ENCODE peak calls at places on chromosomes 12 and 14, in six cellular contexts. X is tibial artery, I is tibial nerve, T is lower lobe of right lung, V is fibroblast of mammary gland, K is coronary artery. D is an unnamed sample.

GRCh38 chr12:31238764-31239387 is 87.1 kb downstream of the SINHCAF start:
- DNase-seq in X (peak; percentile 77), I (peak; percentile 92), T (no peak), V (peak; percentile 62), K (no peak), D (peak; percentile 38)

GRCh38 chr12:57138526-57139272 is 8.7 kb downstream of the LRP1-AS start:
- DNase-seq in X (peak; percentile 93), I (peak; percentile 86), T (peak; percentile 85), V (peak; percentile 77), K (no peak), D (peak; percentile 83)

GRCh38 chr14:81565441-81566290 is 32.0 kb upstream of the SEL1L start:
- DNase-seq in X (no peak), I (peak; percentile 29), T (no peak), V (peak; percentile 18), K (no peak), D (no peak)

GRCh38 chr12:48060474-48060873 is 45.4 kb downstream of the SENP1 start:
- DNase-seq in X (no peak), I (no peak), T (no peak), V (no peak), K (no peak), D (no peak)

GRCh38 chr12:129887047-129887568 is 16.7 kb downstream of the TMEM132D start:
- DNase-seq in X (no peak), I (no peak), T (peak; percentile 65), V (no peak), K (no peak), D (no peak)

GRCh38 chr14:50003213-50004021 is 110.5 kb downstream of the ARF6 start:
- DNase-seq in X (peak; percentile 79), I (peak; percentile 64), T (peak; percentile 93), V (peak; percentile 68), K (peak; percentile 89), D (peak; percentile 86)

GRCh38 chr14:79056879-79057278 is 886.7 kb downstream of the NRXN3 start:
- DNase-seq in X (no peak), I (no peak), T (no peak), V (no peak), K (no peak), D (peak; percentile 44)

GRCh38 chr12:101050631-101051030 is 159.4 kb downstream of the SLC5A8 start:
- DNase-seq in X (no peak), I (no peak), T (no peak), V (no peak), K (no peak), D (no peak)

GRCh38 chr12:57276935-57277563 is 26.1 kb upstream of the STAC3 start:
- DNase-seq in X (no peak), I (no peak), T (no peak), V (peak; percentile 52), K (no peak), D (peak; percentile 65)

GRCh38 chr12:32893458-32893857 is 3.1 kb downstream of the PKP2 start:
- DNase-seq in X (no peak), I (no peak), T (no peak), V (no peak), K (no peak), D (no peak)

GRCh38 chr14:103558071-103558882 is 4.2 kb downstream of the BAG5 start:
- DNase-seq in X (no peak), I (no peak), T (peak; percentile 2), V (peak; percentile 86), K (no peak), D (peak; percentile 50)

GRCh38 chr12:65275627-65276026 is 2.9 kb upstream of the MSRB3 start:
- DNase-seq in X (no peak), I (no peak), T (no peak), V (peak; percentile 23), K (no peak), D (no peak)

GRCh38 chr12:15732341-15733061 is 56.7 kb downstream of the EPS8 start:
- DNase-seq in X (no peak), I (no peak), T (no peak), V (peak; percentile 87), K (no peak), D (peak; percentile 37)

GRCh38 chr14:61466249-61466904 is 145.0 kb downstream of the PRKCH start:
- DNase-seq in X (peak; percentile 43), I (peak; percentile 9), T (no peak), V (peak; percentile 99), K (peak; percentile 86), D (peak; percentile 99)

GRCh38 chr12:52643233-52644077 is 8.6 kb downstream of the KRT2 start:
- DNase-seq in X (no peak), I (no peak), T (no peak), V (no peak), K (peak; percentile 60), D (no peak)

GRCh38 chr14:33332497-33332896 is 393.8 kb downstream of the NPAS3 start:
- DNase-seq in X (no peak), I (no peak), T (no peak), V (no peak), K (no peak), D (no peak)

GRCh38 chr12:49588761-49589516 is 16.5 kb downstream of the FAM186B start:
- DNase-seq in X (no peak), I (no peak), T (no peak), V (peak; percentile 23), K (no peak), D (no peak)

GRCh38 chr14:84152452-84152851 is 1377.5 kb upstream of the FLRT2 start:
- DNase-seq in X (no peak), I (no peak), T (no peak), V (no peak), K (no peak), D (no peak)

GRCh38 chr12:62291888-62292760 is 31.9 kb downstream of the USP15 start:
- DNase-seq in X (no peak), I (no peak), T (no peak), V (peak; percentile 47), K (no peak), D (peak; percentile 33)

GRCh38 chr12:113418213-113418879 is 3.8 kb upstream of the SDSL start:
- DNase-seq in X (peak; percentile 36), I (peak; percentile 19), T (peak; percentile 49), V (peak; percentile 68), K (no peak), D (no peak)

GRCh38 chr14:29724991-29725390 is 202.7 kb downstream of the PRKD1 start:
- DNase-seq in X (no peak), I (no peak), T (no peak), V (peak; percentile 60), K (no peak), D (peak; percentile 41)

GRCh38 chr12:24902521-24903304 is 46.2 kb downstream of the BCAT1 start:
- DNase-seq in X (no peak), I (no peak), T (peak; percentile 63), V (peak; percentile 30), K (peak; percentile 73), D (peak; percentile 54)

GRCh38 chr14:23922545-23922944 is 31.0 kb upstream of the DHRS4 start:
- DNase-seq in X (no peak), I (no peak), T (no peak), V (no peak), K (no peak), D (no peak)

GRCh38 chr14:87745507-87746118 is 247.4 kb downstream of the GALC start:
- DNase-seq in X (no peak), I (no peak), T (no peak), V (peak; percentile 53), K (no peak), D (no peak)

GRCh38 chr12:117714203-117714602 is 254.6 kb downstream of the KSR2 start:
- DNase-seq in X (no peak), I (no peak), T (no peak), V (no peak), K (no peak), D (no peak)

GRCh38 chr14:21025374-21026151 is 702 bp upstream of the NDRG2 start:
- DNase-seq in X (peak; percentile 76), I (peak; percentile 64), T (peak; percentile 71), V (no peak), K (peak; percentile 84), D (no peak)

GRCh38 chr12:132408626-132409494 is 79.5 kb upstream of the GALNT9 start:
- DNase-seq in X (no peak), I (no peak), T (no peak), V (no peak), K (no peak), D (no peak)
- H3K4me3 ChIP-seq in X (no peak overlapping the region), I (no peak overlapping the region), T (no peak overlapping the region), V (no peak overlapping the region), K (no peak overlapping the region), D (no peak overlapping the region)

DNA sequence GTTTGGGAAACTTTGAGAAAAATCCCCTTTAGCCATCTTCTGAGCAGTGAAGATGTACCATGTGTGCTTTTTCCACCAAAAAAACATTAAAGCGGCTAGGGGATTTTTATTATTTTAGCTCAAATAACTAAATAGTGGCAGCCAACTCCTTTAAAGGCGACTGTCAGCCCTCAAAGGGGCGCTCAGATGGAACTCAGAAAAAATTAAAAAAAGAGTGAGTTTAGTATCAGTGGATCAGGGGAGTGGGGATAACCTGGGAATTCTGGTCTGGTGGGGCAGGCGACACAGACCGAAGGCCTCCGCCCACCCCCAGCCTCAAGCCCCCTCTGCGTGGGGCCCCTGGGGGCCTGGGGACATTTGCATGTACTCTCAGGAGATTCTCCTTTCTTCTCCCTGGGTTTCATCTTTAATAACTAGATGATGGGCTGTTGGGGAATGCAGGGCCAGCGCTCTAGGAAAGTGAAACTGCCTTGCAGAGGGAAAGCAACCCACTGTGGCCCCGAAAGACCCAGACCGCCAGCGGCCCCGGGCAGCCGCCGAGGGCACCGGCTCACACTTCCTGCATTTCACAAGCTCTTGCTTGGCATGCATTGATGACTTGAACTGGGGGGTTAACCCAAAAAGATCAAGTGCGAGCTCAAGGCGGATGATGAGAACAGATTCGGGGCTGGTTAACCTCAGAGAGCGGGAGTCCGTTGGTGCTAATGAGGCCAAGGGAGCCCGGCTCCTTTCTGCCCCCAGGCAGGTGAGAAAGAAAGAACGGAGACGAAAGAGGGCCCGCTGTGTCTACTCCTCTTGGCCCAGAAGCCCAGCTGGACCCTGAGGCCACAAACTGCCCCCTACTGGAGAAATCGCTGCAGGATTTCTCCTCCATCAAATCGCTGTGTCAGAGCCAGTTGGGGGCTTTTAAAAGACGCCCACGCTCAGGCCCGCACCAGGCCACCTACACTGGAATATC is 7.3 kb upstream of the BATF start:
- DNase-seq in X (no peak), I (no peak), T (peak; percentile 64), V (peak; percentile 24), K (no peak), D (peak; percentile 61)
- H3K4me3 ChIP-seq in X (peak overlapping the region; percentile 41), I (peak overlapping the region; percentile 47), T (peak overlapping the region; percentile 46), V (peak overlapping the region; percentile 43), K (peak overlapping the region; percentile 57), D (peak overlapping the region; percentile 55)

GRCh38 chr12:6376965-6377666 is 1.8 kb upstream of the SCNN1A start:
- DNase-seq in X (no peak), I (no peak), T (no peak), V (no peak), K (no peak), D (no peak)

GRCh38 chr12:6376079-6376941 is 947 bp upstream of the SCNN1A start:
- DNase-seq in X (peak; percentile 70), I (no peak), T (peak; percentile 90), V (peak; percentile 79), K (no peak), D (peak; percentile 76)

GRCh38 chr12:6374781-6375150 is 597 bp downstream of the SCNN1A start:
- DNase-seq in X (no peak), I (no peak), T (no peak), V (no peak), K (no peak), D (no peak)

GRCh38 chr12:6374028-6374780 is 1.2 kb downstream of the SCNN1A start:
- DNase-seq in X (peak; percentile 18), I (no peak), T (peak; percentile 41), V (no peak), K (no peak), D (no peak)

GRCh38 chr12:6375269-6376078 is at the start of gene SCNN1A:
- DNase-seq in X (peak; percentile 14), I (no peak), T (peak; percentile 85), V (no peak), K (no peak), D (no peak)
- H3K4me3 ChIP-seq in X (no peak within 1 kb of the TSS), I (peak within 1 kb of the TSS; percentile 16), T (peak within 1 kb of the TSS; percentile 56), V (no peak within 1 kb of the TSS), K (peak within 1 kb of the TSS; percentile 15), D (no peak within 1 kb of the TSS)

GRCh38 chr12:55718020-55718419 is 2.2 kb upstream of the RDH5 start:
- DNase-seq in X (no peak), I (no peak), T (no peak), V (no peak), K (no peak), D (no peak)
- H3K4me3 ChIP-seq in X (no peak overlapping the region), I (peak overlapping the region; percentile 0), T (no peak overlapping the region), V (no peak overlapping the region), K (peak overlapping the region; percentile 28), D (peak overlapping the region; percentile 10)

D was measured in foreskin fibroblast.